ENCODE peak calls at places on chromosomes 6 and 20, in four cellular contexts. I is uterus, Y is ovary, C is aorta. O is an unnamed sample.

GRCh38 chr6:62613920-62614319 is 327.9 kb upstream of the KHDRBS2 start:
- DNase-seq in C (no peak), I (no peak), Y (no peak), O (no peak)

GRCh38 chr20:5216663-5217062 is 89.9 kb downstream of the CDS2 start:
- DNase-seq in C (no peak), Y (no peak), I (no peak), O (peak; percentile 48)

GRCh38 chr6:169256061-169256460 is 2.4 kb upstream of the THBS2 start:
- DNase-seq in Y (no peak), C (no peak), I (no peak), O (no peak)

GRCh38 chr20:58832442-58832841 is 18.3 kb downstream of the GNAS-AS1 start:
- DNase-seq in I (no peak), Y (no peak), C (no peak), O (no peak)

GRCh38 chr20:25418779-25419178 is 11.3 kb downstream of the GINS1 start:
- DNase-seq in C (no peak), I (no peak), Y (no peak), O (no peak)

GRCh38 chr6:82073484-82073883 is 174.1 kb downstream of the IBTK start:
- DNase-seq in I (no peak), C (no peak), Y (no peak), O (no peak)

GRCh38 chr6:117441824-117442264 is 16.1 kb upstream of the ROS1 start:
- DNase-seq in I (no peak), C (no peak), Y (no peak), O (no peak)

GRCh38 chr6:169723991-169724553 is at the start of gene PHF10:
- DNase-seq in Y (no peak), C (peak; percentile 55), I (peak; percentile 25), O (peak; percentile 17)

GRCh38 chr20:43658068-43658722 is 8.7 kb upstream of the MYBL2 start:
- DNase-seq in C (no peak), Y (no peak), I (no peak), O (no peak)

GRCh38 chr20:32612831-32613595 is 27.9 kb upstream of the NOL4L start:
- DNase-seq in Y (no peak), I (no peak), C (no peak), O (no peak)
- H3K27ac ChIP-seq in Y (no peak overlapping the region), I (no peak overlapping the region), C (no peak overlapping the region), O (no peak overlapping the region)

DNA sequence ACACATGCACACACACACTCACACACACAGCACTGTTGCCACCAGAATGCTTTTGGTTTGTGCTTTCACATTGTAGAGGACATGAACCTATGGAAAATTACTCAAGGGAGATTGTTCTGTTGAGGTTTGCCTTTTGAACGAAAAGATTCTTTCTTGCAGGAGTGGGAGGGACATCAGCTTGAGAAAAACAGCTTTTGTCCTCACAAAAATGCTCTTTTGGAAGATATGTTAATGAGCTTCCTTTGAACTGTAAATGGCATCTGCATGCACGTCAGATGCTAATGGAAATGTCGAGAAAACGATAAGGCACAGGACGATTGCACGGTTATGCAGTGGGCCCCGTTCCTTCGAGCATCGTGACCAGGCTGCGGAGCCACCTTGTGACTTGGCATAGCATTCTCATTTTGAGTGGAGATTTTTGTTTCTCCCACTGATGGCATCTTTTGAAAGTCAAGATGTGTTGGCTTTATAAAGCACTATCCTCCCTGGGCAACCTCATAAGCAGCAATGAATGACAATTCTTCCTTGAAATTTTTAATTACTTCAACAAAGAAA is 724.0 kb downstream of the KIF16B start:
- DNase-seq in I (no peak), Y (no peak), C (no peak), O (no peak)
- H3K27ac ChIP-seq in I (no peak overlapping the region), Y (no peak overlapping the region), C (no peak overlapping the region), O (no peak overlapping the region)

GRCh38 chr6:157227202-157228166 is 95.8 kb downstream of the TMEM242 start:
- DNase-seq in I (no peak), C (no peak), Y (no peak), O (no peak)
- H3K27ac ChIP-seq in I (peak overlapping the region; percentile 98), C (peak overlapping the region; percentile 34), Y (no peak overlapping the region), O (peak overlapping the region; percentile 67)

GRCh38 chr6:25136879-25137278 is 142.3 kb upstream of the CARMIL1 start:
- DNase-seq in I (no peak), Y (peak; percentile 22), C (no peak), O (no peak)
- H3K27ac ChIP-seq in I (peak overlapping the region; percentile 92), Y (peak overlapping the region; percentile 9), C (peak overlapping the region; percentile 96), O (peak overlapping the region; percentile 88)